ENCODE peak calls at places on chromosomes 12 and 14, in four cellular contexts. One of them, this sample, is unnamed.

GRCh38 chr14:106831322-106831720 is 1304.9 kb downstream of the TMEM121 start:
- DNase-seq in mesendoderm: peak; percentile 22
- DNase-seq in IMR-90: no peak
- DNase-seq in H9: no peak
- DNase-seq in this sample: peak; percentile 47

GRCh38 chr12:64584173-64584555 is 26.1 kb upstream of the RASSF3 start:
- DNase-seq in mesendoderm: peak; percentile 26
- DNase-seq in IMR-90: no peak
- DNase-seq in H9: no peak
- DNase-seq in this sample: no peak

GRCh38 chr12:124769881-124770512 is 93.7 kb downstream of the SCARB1 start:
- DNase-seq in mesendoderm: no peak
- DNase-seq in IMR-90: no peak
- DNase-seq in H9: no peak
- DNase-seq in this sample: no peak

GRCh38 chr14:26835949-26836570 is 238.2 kb upstream of the NOVA1 start:
- DNase-seq in mesendoderm: no peak
- DNase-seq in IMR-90: no peak
- DNase-seq in H9: no peak
- DNase-seq in this sample: no peak

GRCh38 chr14:106790189-106791036 is 1264.0 kb downstream of the TMEM121 start:
- DNase-seq in mesendoderm: peak; percentile 1
- DNase-seq in IMR-90: no peak
- DNase-seq in H9: no peak
- DNase-seq in this sample: no peak

GRCh38 chr12:65825573-65826512 is 1.6 kb downstream of the HMGA2 start:
- DNase-seq in mesendoderm: peak; percentile 73
- DNase-seq in IMR-90: peak; percentile 41
- DNase-seq in H9: peak; percentile 58
- DNase-seq in this sample: no peak

GRCh38 chr12:2633825-2634200 is 161.0 kb upstream of the FKBP4 start:
- DNase-seq in mesendoderm: no peak
- DNase-seq in IMR-90: no peak
- DNase-seq in H9: no peak
- DNase-seq in this sample: no peak

GRCh38 chr14:49961270-49962222 is 68.7 kb downstream of the ARF6 start:
- DNase-seq in mesendoderm: no peak
- DNase-seq in IMR-90: peak; percentile 32
- DNase-seq in H9: no peak
- DNase-seq in this sample: no peak

GRCh38 chr14:44404021-44404420 is 103.1 kb downstream of the FSCB start:
- DNase-seq in mesendoderm: no peak
- DNase-seq in IMR-90: no peak
- DNase-seq in H9: no peak
- DNase-seq in this sample: no peak

GRCh38 chr14:100815478-100816285 is 10.2 kb upstream of the MEG3 start:
- DNase-seq in mesendoderm: no peak
- DNase-seq in IMR-90: peak; percentile 87
- DNase-seq in H9: no peak
- DNase-seq in this sample: no peak

GRCh38 chr14:53432378-53432802 is 279.3 kb upstream of the DDHD1 start:
- DNase-seq in mesendoderm: peak; percentile 84
- DNase-seq in IMR-90: peak; percentile 60
- DNase-seq in H9: peak; percentile 68
- DNase-seq in this sample: peak; percentile 51

GRCh38 chr14:106691601-106692291 is 1165.4 kb downstream of the TMEM121 start:
- DNase-seq in mesendoderm: peak; percentile 2
- DNase-seq in IMR-90: no peak
- DNase-seq in H9: no peak
- DNase-seq in this sample: no peak

GRCh38 chr14:100688598-100689499 is 37.8 kb upstream of the DLK1 start:
- DNase-seq in mesendoderm: peak; percentile 48
- DNase-seq in IMR-90: peak; percentile 82
- DNase-seq in H9: no peak
- DNase-seq in this sample: no peak

GRCh38 chr14:25053585-25053984 is 3.6 kb upstream of the STXBP6 start:
- DNase-seq in mesendoderm: no peak
- DNase-seq in IMR-90: no peak
- DNase-seq in H9: no peak
- DNase-seq in this sample: no peak

GRCh38 chr14:25052921-25053320 is 3.0 kb upstream of the STXBP6 start:
- DNase-seq in mesendoderm: no peak
- DNase-seq in IMR-90: no peak
- DNase-seq in H9: no peak
- DNase-seq in this sample: no peak

GRCh38 chr14:25049559-25050493 is at the start of gene STXBP6:
- DNase-seq in mesendoderm: peak; percentile 65
- DNase-seq in IMR-90: peak; percentile 65
- DNase-seq in H9: peak; percentile 68
- DNase-seq in this sample: peak; percentile 82

GRCh38 chr14:25050494-25051170 is 685 bp upstream of the STXBP6 start:
- DNase-seq in mesendoderm: peak; percentile 44
- DNase-seq in IMR-90: peak; percentile 82
- DNase-seq in H9: no peak
- DNase-seq in this sample: no peak

GRCh38 chr14:25052385-25052784 is 2.4 kb upstream of the STXBP6 start:
- DNase-seq in mesendoderm: no peak
- DNase-seq in IMR-90: no peak
- DNase-seq in H9: no peak
- DNase-seq in this sample: no peak
- H4K5ac ChIP-seq in mesendoderm: no peak overlapping the region
- H4K5ac ChIP-seq in IMR-90: no peak overlapping the region
- H4K5ac ChIP-seq in H9: no peak overlapping the region
- H4K5ac ChIP-seq in this sample: no peak overlapping the region

GRCh38 chr12:113334786-113335539 is at the start of gene SLC8B1:
- DNase-seq in mesendoderm: peak; percentile 87
- DNase-seq in IMR-90: peak; percentile 57
- DNase-seq in H9: peak; percentile 95
- DNase-seq in this sample: peak; percentile 71
- H4K8ac ChIP-seq in mesendoderm: no peak within 1 kb of the TSS
- H4K8ac ChIP-seq in IMR-90: peak within 1 kb of the TSS; percentile 95
- H4K8ac ChIP-seq in H9: no peak within 1 kb of the TSS
- H4K8ac ChIP-seq in this sample: no peak within 1 kb of the TSS

GRCh38 chr12:20142956-20143355 is 225.4 kb upstream of the PDE3A start:
- DNase-seq in mesendoderm: peak; percentile 43
- DNase-seq in IMR-90: no peak
- DNase-seq in H9: peak; percentile 34
- DNase-seq in this sample: no peak
- H4K5ac ChIP-seq in mesendoderm: no peak overlapping the region
- H4K5ac ChIP-seq in IMR-90: peak overlapping the region; percentile 3
- H4K5ac ChIP-seq in H9: no peak overlapping the region
- H4K5ac ChIP-seq in this sample: no peak overlapping the region

GRCh38 chr12:39620664-39621658 is 1.4 kb upstream of the ABCD2 start:
- DNase-seq in mesendoderm: peak; percentile 13
- DNase-seq in IMR-90: no peak
- DNase-seq in H9: no peak
- DNase-seq in this sample: no peak

GRCh38 chr12:39619660-39620433 is at the start of gene ABCD2:
- DNase-seq in mesendoderm: peak; percentile 90
- DNase-seq in IMR-90: peak; percentile 58
- DNase-seq in H9: peak; percentile 87
- DNase-seq in this sample: peak; percentile 70

GRCh38 chr12:39621670-39622069 is 2.1 kb upstream of the ABCD2 start:
- DNase-seq in mesendoderm: no peak
- DNase-seq in IMR-90: no peak
- DNase-seq in H9: no peak
- DNase-seq in this sample: no peak

GRCh38 chr12:39623919-39624318 is 4.3 kb upstream of the ABCD2 start:
- DNase-seq in mesendoderm: no peak
- DNase-seq in IMR-90: no peak
- DNase-seq in H9: no peak
- DNase-seq in this sample: no peak

DNA sequence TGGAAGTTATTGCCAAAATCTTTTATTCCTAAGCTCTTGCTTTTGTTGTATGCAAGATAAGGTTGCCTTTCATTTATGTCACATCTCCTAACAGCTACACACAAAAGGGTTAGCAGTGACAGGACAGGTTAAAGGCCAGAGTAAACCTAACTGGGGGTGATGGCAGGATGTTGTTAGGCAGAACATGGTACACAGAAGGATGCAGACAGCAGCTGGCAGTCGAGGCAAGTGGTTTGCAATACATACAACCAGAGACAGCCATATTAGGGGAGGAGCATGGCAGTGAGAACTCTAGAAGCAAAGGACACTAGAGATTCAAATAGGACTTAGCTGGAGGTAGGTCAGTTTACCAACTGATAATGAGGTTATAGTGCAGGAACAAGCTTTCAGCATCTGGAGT is 2.7 kb upstream of the ABCD2 start:
- DNase-seq in mesendoderm: no peak
- DNase-seq in IMR-90: no peak
- DNase-seq in H9: no peak
- DNase-seq in this sample: no peak
- H4K8ac ChIP-seq in mesendoderm: no peak overlapping the region
- H4K8ac ChIP-seq in IMR-90: no peak overlapping the region
- H4K8ac ChIP-seq in H9: no peak overlapping the region
- H4K8ac ChIP-seq in this sample: no peak overlapping the region

GRCh38 chr14:65296876-65297275 is 115.7 kb upstream of the FUT8 start:
- DNase-seq in mesendoderm: no peak
- DNase-seq in IMR-90: no peak
- DNase-seq in H9: no peak
- DNase-seq in this sample: no peak

GRCh38 chr14:65299837-65300236 is 112.7 kb upstream of the FUT8 start:
- DNase-seq in mesendoderm: peak; percentile 85
- DNase-seq in IMR-90: no peak
- DNase-seq in H9: no peak
- DNase-seq in this sample: no peak

GRCh38 chr14:65291561-65291960 is 121.0 kb upstream of the FUT8 start:
- DNase-seq in mesendoderm: no peak
- DNase-seq in IMR-90: no peak
- DNase-seq in H9: no peak
- DNase-seq in this sample: no peak

GRCh38 chr14:65297744-65298143 is 114.8 kb upstream of the FUT8 start:
- DNase-seq in mesendoderm: no peak
- DNase-seq in IMR-90: no peak
- DNase-seq in H9: no peak
- DNase-seq in this sample: no peak

GRCh38 chr14:65296402-65296801 is 116.1 kb upstream of the FUT8 start:
- DNase-seq in mesendoderm: no peak
- DNase-seq in IMR-90: peak; percentile 18
- DNase-seq in H9: no peak
- DNase-seq in this sample: no peak
- H4K5ac ChIP-seq in mesendoderm: no peak overlapping the region
- H4K5ac ChIP-seq in IMR-90: no peak overlapping the region
- H4K5ac ChIP-seq in H9: no peak overlapping the region
- H4K5ac ChIP-seq in this sample: no peak overlapping the region

DNA sequence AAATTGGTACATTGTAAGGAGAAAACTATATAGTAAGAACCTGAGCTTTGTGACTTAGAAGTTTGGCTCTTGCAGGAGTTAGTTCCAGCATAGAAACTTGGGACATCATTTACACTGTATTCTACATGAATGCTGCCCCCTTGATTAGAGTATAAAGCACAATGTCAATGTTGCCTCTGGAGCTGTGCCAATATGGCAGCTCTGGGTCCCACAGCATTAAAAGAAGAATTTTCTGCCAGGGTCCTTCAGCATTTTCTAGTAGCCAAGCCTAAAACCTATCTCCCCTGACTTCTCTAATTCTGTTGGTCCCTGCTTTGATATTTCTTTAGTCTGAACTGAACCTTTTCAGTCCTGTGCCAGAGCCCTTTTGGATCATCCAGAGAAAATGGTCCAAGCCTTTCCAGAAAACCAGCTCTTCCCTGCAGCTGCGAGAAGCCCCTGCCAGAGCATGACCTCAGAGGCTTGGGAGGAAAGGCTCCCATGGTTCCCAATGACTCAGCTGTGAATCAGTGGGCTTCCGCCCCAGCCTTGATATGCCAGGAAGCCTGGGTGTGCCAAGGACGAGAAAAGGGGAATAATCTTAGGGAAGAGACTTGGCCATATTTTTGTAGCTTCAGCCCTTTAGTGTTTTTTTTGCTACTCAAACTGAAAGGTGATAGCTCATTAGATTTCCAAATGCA is 43.2 kb downstream of the PLEKHG7 start:
- DNase-seq in mesendoderm: peak; percentile 33
- DNase-seq in IMR-90: peak; percentile 97
- DNase-seq in H9: no peak
- DNase-seq in this sample: no peak
- H4K8ac ChIP-seq in mesendoderm: no peak overlapping the region
- H4K8ac ChIP-seq in IMR-90: peak overlapping the region; percentile 49
- H4K8ac ChIP-seq in H9: no peak overlapping the region
- H4K8ac ChIP-seq in this sample: no peak overlapping the region

DNA sequence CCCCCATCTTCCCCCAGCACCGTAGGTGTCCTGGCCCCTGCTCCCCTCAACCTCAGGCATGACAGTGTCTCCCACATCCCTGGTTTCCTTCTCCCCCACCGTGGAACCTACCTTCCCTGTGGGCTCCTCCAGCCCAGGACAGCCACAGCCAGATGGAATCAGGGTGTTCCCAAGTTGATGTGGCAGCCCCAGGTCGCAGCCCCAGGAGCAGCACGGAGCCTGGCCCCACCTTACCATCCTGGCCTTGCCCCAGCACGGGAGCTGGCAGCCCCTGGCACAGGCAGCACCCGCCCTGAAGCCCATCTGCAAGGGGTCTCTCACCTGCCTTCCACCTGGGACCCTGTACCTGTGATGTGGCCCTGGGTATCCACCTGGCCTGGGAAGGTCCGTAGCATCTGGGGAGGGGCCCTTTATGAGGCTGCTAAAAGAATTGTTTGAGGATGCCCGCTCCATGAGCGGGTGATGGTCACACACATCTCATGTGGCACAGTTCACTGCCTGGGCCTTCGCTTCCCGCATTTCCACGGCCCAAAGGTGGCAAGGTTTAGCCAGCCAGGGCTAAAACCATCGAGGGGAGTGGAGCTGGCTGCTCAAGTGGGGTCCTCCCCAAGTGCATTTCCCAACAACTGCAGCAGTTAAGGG is 4.2 kb downstream of the TMEM121 start:
- DNase-seq in mesendoderm: no peak
- DNase-seq in IMR-90: no peak
- DNase-seq in H9: no peak
- DNase-seq in this sample: no peak
- H4K5ac ChIP-seq in mesendoderm: no peak overlapping the region
- H4K5ac ChIP-seq in IMR-90: no peak overlapping the region
- H4K5ac ChIP-seq in H9: no peak overlapping the region
- H4K5ac ChIP-seq in this sample: no peak overlapping the region

GRCh38 chr12:45286621-45287020 is 70.7 kb downstream of the ANO6 start:
- DNase-seq in mesendoderm: no peak
- DNase-seq in IMR-90: no peak
- DNase-seq in H9: no peak
- DNase-seq in this sample: no peak

GRCh38 chr12:45281994-45282393 is 66.1 kb downstream of the ANO6 start:
- DNase-seq in mesendoderm: no peak
- DNase-seq in IMR-90: peak; percentile 56
- DNase-seq in H9: no peak
- DNase-seq in this sample: no peak

GRCh38 chr12:45284096-45284901 is 68.4 kb downstream of the ANO6 start:
- DNase-seq in mesendoderm: peak; percentile 88
- DNase-seq in IMR-90: peak; percentile 87
- DNase-seq in H9: peak; percentile 59
- DNase-seq in this sample: no peak

GRCh38 chr12:45282411-45282810 is 66.5 kb downstream of the ANO6 start:
- DNase-seq in mesendoderm: no peak
- DNase-seq in IMR-90: no peak
- DNase-seq in H9: no peak
- DNase-seq in this sample: no peak

GRCh38 chr12:45285717-45286116 is 69.8 kb downstream of the ANO6 start:
- DNase-seq in mesendoderm: no peak
- DNase-seq in IMR-90: no peak
- DNase-seq in H9: peak; percentile 42
- DNase-seq in this sample: no peak
- H4K8ac ChIP-seq in mesendoderm: no peak overlapping the region
- H4K8ac ChIP-seq in IMR-90: no peak overlapping the region
- H4K8ac ChIP-seq in H9: no peak overlapping the region
- H4K8ac ChIP-seq in this sample: no peak overlapping the region